ENCODE peak calls at places on chromosomes 12 and 14, in six cellular contexts. I is NCI-H1092 treated with DMSO at 0.1 percent for 48 hours; N is activated T-helper 1 cell treated with anti-CD3 and anti-CD28 coated beads, Interleukin-2, amount 50 U/mL, for 16 hours; O is activated CD4-positive, alpha-beta T cell treated with anti-CD3 and anti-CD28 coated beads, Interleukin-2, amount 50 U/mL, for 24 hours; F is AG09309; E is neural crest cell. J is an unnamed sample.

GRCh38 chr14:36509056-36509917 is 10.7 kb downstream of the NKX2-1 start:
- DNase-seq in I (peak), N (no peak), O (no peak), F (no peak), E (no peak), J (no peak)

GRCh38 chr12:92827836-92828431 is 101.2 kb downstream of the EEA1 start:
- DNase-seq in I (no peak), N (no peak), O (no peak), F (no peak), E (peak), J (peak)

GRCh38 chr14:22801716-22802115 is 13.5 kb downstream of the SLC7A7 start:
- DNase-seq in I (no peak), N (no peak), O (no peak), F (no peak), E (no peak), J (no peak)

GRCh38 chr14:90759370-90760054 is 56.7 kb downstream of the TTC7B start:
- DNase-seq in I (no peak), N (no peak), O (no peak), F (no peak), E (no peak), J (no peak)

GRCh38 chr12:108295631-108296030 is 43.5 kb downstream of the CMKLR1 start:
- DNase-seq in I (no peak), N (no peak), O (no peak), F (no peak), E (no peak), J (no peak)

GRCh38 chr14:64407329-64407728 is 19.2 kb downstream of the MTHFD1 start:
- DNase-seq in I (no peak), N (no peak), O (no peak), F (no peak), E (no peak), J (no peak)

GRCh38 chr12:5633102-5633501 is 201.2 kb downstream of the NTF3 start:
- DNase-seq in I (no peak), N (no peak), O (no peak), F (no peak), E (no peak), J (no peak)

GRCh38 chr14:104094709-104095425 is 9.4 kb downstream of the ASPG start:
- DNase-seq in I (peak), N (peak), O (peak), F (no peak), E (peak), J (no peak)

GRCh38 chr12:954736-955135 is 5.2 kb upstream of the RAD52 start:
- DNase-seq in I (no peak), N (no peak), O (no peak), F (no peak), E (no peak), J (no peak)

GRCh38 chr14:104299993-104300761 is 161.8 kb downstream of the KIF26A start:
- DNase-seq in I (peak), N (no peak), O (no peak), F (no peak), E (no peak), J (no peak)